ENCODE peak calls at places on chromosomes 7 and 10, in four cellular contexts. D is RWPE2, A is PC-3, Q is fibroblast of lung. Y is an unnamed sample.

GRCh38 chr10:108346066-108346465 is 1181.6 kb upstream of the SORCS1 start:
- DNase-seq in A (no peak), D (no peak), Q (no peak), Y (no peak)

GRCh38 chr7:23811540-23811939 is 101.5 kb downstream of the STK31 start:
- DNase-seq in Q (peak), D (no peak), A (peak), Y (no peak)

GRCh38 chr7:22255834-22256233 is 101.1 kb downstream of the RAPGEF5 start:
- DNase-seq in A (no peak), Q (no peak), D (no peak), Y (no peak)

GRCh38 chr7:91182819-91183405 is 81.3 kb upstream of the FZD1 start:
- DNase-seq in D (no peak), Q (peak), A (peak), Y (no peak)

GRCh38 chr10:92432596-92432995 is 141.3 kb downstream of the IDE start:
- DNase-seq in Q (no peak), A (no peak), D (no peak), Y (no peak)

GRCh38 chr7:157001920-157002818 is 8.3 kb downstream of the MNX1 start:
- DNase-seq in A (no peak), Q (no peak), D (no peak), Y (no peak)

GRCh38 chr10:100670828-100671479 is 74.4 kb upstream of the PAX2 start:
- DNase-seq in D (no peak), Q (no peak), A (peak), Y (no peak)

GRCh38 chr10:85594239-85594638 is 772.4 kb downstream of the GRID1 start:
- DNase-seq in D (no peak), Q (no peak), A (no peak), Y (no peak)

DNA sequence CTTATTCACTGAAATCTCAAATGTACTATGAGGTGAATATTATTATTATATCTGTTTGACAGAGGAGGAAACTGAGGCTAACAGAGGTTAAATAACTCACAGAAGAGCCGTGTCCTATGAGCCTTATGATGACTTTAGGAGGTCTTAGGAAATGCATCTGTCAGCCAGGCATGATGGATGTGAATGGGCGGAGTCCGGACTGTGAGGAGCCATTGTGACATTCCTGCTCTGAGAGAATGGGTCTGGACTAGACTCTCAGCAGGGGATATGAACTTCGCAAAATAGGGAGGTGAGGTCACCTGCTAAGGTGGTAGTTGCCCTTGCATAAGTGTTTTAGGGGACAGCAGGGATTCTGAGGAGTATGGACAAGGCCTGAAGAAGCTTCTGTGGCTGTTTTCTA is 153.6 kb downstream of the TMEM178B start:
- DNase-seq in Q (no peak), A (no peak), D (no peak), Y (no peak)
- TF ChIP-seq CTCF in Q (no peak), A (no peak), D (no peak), Y (no peak)

GRCh38 chr10:59537451-59537850 is 172.2 kb downstream of the SLC16A9 start:
- DNase-seq in D (no peak), Q (no peak), A (no peak), Y (no peak)
- H3K4me3 ChIP-seq in D (no peak), Q (no peak), A (no peak), Y (no peak)

GRCh38 chr7:17474724-17475344 is 176.4 kb downstream of the AHR start:
- DNase-seq in D (no peak), A (peak), Q (no peak), Y (no peak)
- TF ChIP-seq CTCF in D (no peak), A (peak), Q (no peak), Y (peak)

DNA sequence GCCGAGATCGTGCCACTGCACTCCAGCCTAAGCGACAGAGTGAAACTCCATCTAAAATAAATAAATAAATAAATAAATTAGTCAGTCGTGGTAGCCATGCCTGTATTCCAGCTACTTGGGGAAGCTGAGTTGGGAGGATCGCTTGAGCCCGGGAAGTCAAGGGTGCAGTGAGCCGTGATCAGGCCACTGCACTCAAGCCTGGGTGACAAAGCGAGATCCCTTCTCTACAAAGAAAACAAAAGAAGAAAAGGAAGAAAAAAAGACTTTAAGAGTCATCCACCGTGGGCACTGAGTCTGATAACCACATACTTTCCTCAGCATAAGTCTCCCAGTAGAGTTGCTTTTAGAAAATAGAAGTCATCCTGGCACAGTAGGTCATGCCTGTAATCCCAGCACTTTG is 2.6 kb downstream of the TMEM254 start:
- DNase-seq in D (no peak), A (no peak), Q (no peak), Y (no peak)
- H3K4me3 ChIP-seq in D (no peak), A (no peak), Q (no peak), Y (no peak)

DNA sequence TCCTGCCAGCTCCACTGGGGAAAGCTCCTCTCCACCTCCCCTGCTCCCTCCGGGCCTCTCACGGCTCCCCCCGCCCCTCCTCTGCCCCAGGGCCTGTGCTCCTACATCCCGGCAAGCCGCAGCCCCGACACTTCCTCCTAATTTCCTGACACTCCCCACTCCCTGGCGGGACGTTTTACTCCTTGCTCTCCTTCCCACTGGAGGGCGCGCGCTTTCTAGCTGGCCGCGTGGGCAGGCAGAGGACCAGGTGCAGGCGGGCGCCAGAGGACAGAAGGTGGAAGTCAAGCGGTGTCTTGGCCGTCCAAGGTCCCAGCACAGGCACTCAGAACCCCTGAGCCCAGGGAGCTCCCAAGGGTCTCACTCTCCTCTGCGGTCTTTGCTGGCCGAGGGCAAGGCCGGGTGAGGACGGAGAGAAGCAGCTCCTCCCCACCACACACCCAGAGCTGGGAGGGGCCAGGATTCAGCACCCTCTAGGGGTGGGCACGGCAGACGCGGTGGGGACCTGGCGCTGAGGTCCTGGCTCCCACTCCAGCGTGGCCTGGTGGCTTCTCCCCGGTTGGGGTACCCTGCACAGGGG is 19.1 kb downstream of the ADAM8 start:
- DNase-seq in D (no peak), Q (peak), A (peak), Y (no peak)
- TF ChIP-seq CTCF in D (peak), Q (no peak), A (peak), Y (peak)

Y was measured in retinal pigment epithelial cell.